ENCODE peak calls at places on chromosomes 4 and X, in four cellular contexts. Q is IMR-90, D is HuH-7, V is naive B cell. S is an unnamed sample.

GRCh38 chr4:165325732-165326512 is 1.5 kb upstream of the MSMO1 start:
- DNase-seq in D (no peak), V (no peak), Q (peak; percentile 93), S (peak; percentile 49)

GRCh38 chrX:68684291-68684918 is 36.9 kb downstream of the STARD8 start:
- DNase-seq in D (no peak), V (no peak), Q (no peak), S (no peak)

GRCh38 chrX:1582686-1583437 is 8.5 kb upstream of the AKAP17A start:
- DNase-seq in D (peak; percentile 17), V (no peak), Q (no peak), S (peak; percentile 63)

GRCh38 chr4:6198278-6198677 is 2.1 kb downstream of the JAKMIP1 start:
- DNase-seq in Q (no peak), D (no peak), V (no peak), S (no peak)

GRCh38 chr4:152050098-152050497 is 289.3 kb upstream of the GATB start:
- DNase-seq in Q (no peak), D (no peak), V (no peak), S (no peak)

GRCh38 chr4:182010876-182011275 is 232.3 kb upstream of the TENM3 start:
- DNase-seq in D (no peak), Q (peak; percentile 68), V (no peak), S (no peak)

GRCh38 chr4:102713096-102713495 is 47.7 kb downstream of the MANBA start:
- DNase-seq in Q (peak; percentile 78), D (no peak), V (no peak), S (peak; percentile 58)

GRCh38 chr4:17597517-17597916 is 16.9 kb upstream of the MED28 start:
- DNase-seq in D (peak; percentile 45), V (no peak), Q (peak; percentile 6), S (no peak)

GRCh38 chrX:8760021-8760420 is 28.1 kb upstream of the ANOS1 start:
- DNase-seq in D (no peak), V (no peak), Q (peak; percentile 14), S (no peak)

GRCh38 chrX:104253567-104254441 is 929 bp downstream of the ESX1 start:
- DNase-seq in V (no peak), Q (no peak), D (no peak), S (no peak)

GRCh38 chr4:118889313-118889694 is 650 bp downstream of the SYNPO2 start:
- DNase-seq in V (no peak), Q (no peak), D (no peak), S (no peak)

GRCh38 chrX:103722505-103722904 is 11.8 kb downstream of the TMEM31 start:
- DNase-seq in Q (peak; percentile 46), V (no peak), D (no peak), S (no peak)

GRCh38 chr4:5928241-5928640 is 35.4 kb upstream of the CRMP1 start:
- DNase-seq in D (no peak), V (no peak), Q (no peak), S (no peak)

GRCh38 chrX:19670321-19670750 is 155.0 kb upstream of the MAP3K15 start:
- DNase-seq in V (no peak), D (no peak), Q (peak; percentile 38), S (peak; percentile 21)

GRCh38 chr4:26525136-26525535 is 34.9 kb upstream of the CCKAR start:
- DNase-seq in D (no peak), V (no peak), Q (peak; percentile 77), S (no peak)

GRCh38 chrX:129041319-129041718 is 482.0 kb downstream of the SMARCA1 start:
- DNase-seq in Q (no peak), V (no peak), D (no peak), S (no peak)

GRCh38 chr4:34939073-34939472 is 1305.2 kb downstream of the ARAP2 start:
- DNase-seq in V (no peak), Q (no peak), D (no peak), S (no peak)

GRCh38 chr4:121741751-121742150 is 23.2 kb downstream of the SMIM43 start:
- DNase-seq in D (no peak), V (no peak), Q (peak; percentile 41), S (no peak)

GRCh38 chrX:54178100-54178940 is 4.7 kb downstream of the FAM120C start:
- DNase-seq in V (no peak), Q (peak; percentile 82), D (no peak), S (peak; percentile 12)

GRCh38 chr4:151105454-151106032 is 6.1 kb downstream of the RPS3A start:
- DNase-seq in D (no peak), Q (no peak), V (no peak), S (no peak)

GRCh38 chr4:20317424-20317985 is 65.8 kb downstream of the SLIT2 start:
- DNase-seq in D (no peak), V (no peak), Q (no peak), S (no peak)

GRCh38 chrX:20974326-20974725 is 399.9 kb upstream of the CNKSR2 start:
- DNase-seq in Q (no peak), D (no peak), V (no peak), S (no peak)

S was measured in HepG2.